ENCODE peak calls at places on chromosomes 2 and 18, in ten cellular contexts. One of them, this sample, is unnamed.

GRCh38 chr2:11771971-11772615 is 25.7 kb downstream of the LPIN1 start:
- DNase-seq in HFFc6: no peak
- DNase-seq in PC-9: no peak
- DNase-seq in endodermal cell: no peak
- DNase-seq in mesothelial cell of epicardium: no peak
- DNase-seq in activated CD4-positive, alpha-beta T cell treated with anti-CD3 and anti-CD28 coated beads, Interleukin-2, amount 50 U/mL, for 48 hours: no peak
- DNase-seq in body of pancreas: no peak
- DNase-seq in HL-60: no peak
- DNase-seq in CD4-positive, alpha-beta memory T cell: no peak
- DNase-seq in left lung: no peak
- DNase-seq in this sample: no peak

GRCh38 chr2:20650412-20650879 is 452 bp downstream of the HS1BP3 start:
- DNase-seq in HFFc6: peak
- DNase-seq in PC-9: no peak
- DNase-seq in endodermal cell: peak
- DNase-seq in mesothelial cell of epicardium: no peak
- DNase-seq in activated CD4-positive, alpha-beta T cell treated with anti-CD3 and anti-CD28 coated beads, Interleukin-2, amount 50 U/mL, for 48 hours: no peak
- DNase-seq in body of pancreas: no peak
- DNase-seq in HL-60: peak
- DNase-seq in CD4-positive, alpha-beta memory T cell: no peak
- DNase-seq in left lung: peak
- DNase-seq in this sample: no peak

GRCh38 chr18:3790702-3791101 is 340.7 kb downstream of the TGIF1 start:
- DNase-seq in HFFc6: no peak
- DNase-seq in PC-9: no peak
- DNase-seq in endodermal cell: no peak
- DNase-seq in mesothelial cell of epicardium: no peak
- DNase-seq in activated CD4-positive, alpha-beta T cell treated with anti-CD3 and anti-CD28 coated beads, Interleukin-2, amount 50 U/mL, for 48 hours: no peak
- DNase-seq in body of pancreas: no peak
- DNase-seq in HL-60: no peak
- DNase-seq in CD4-positive, alpha-beta memory T cell: no peak
- DNase-seq in left lung: no peak
- DNase-seq in this sample: no peak

GRCh38 chr2:136407952-136408318 is 290.0 kb upstream of the CXCR4 start:
- DNase-seq in HFFc6: no peak
- DNase-seq in PC-9: no peak
- DNase-seq in endodermal cell: no peak
- DNase-seq in mesothelial cell of epicardium: no peak
- DNase-seq in activated CD4-positive, alpha-beta T cell treated with anti-CD3 and anti-CD28 coated beads, Interleukin-2, amount 50 U/mL, for 48 hours: no peak
- DNase-seq in body of pancreas: no peak
- DNase-seq in HL-60: no peak
- DNase-seq in CD4-positive, alpha-beta memory T cell: no peak
- DNase-seq in left lung: no peak
- DNase-seq in this sample: no peak

GRCh38 chr2:263022-263738 is 652 bp downstream of the SH3YL1 start:
- DNase-seq in HFFc6: no peak
- DNase-seq in PC-9: no peak
- DNase-seq in endodermal cell: no peak
- DNase-seq in mesothelial cell of epicardium: no peak
- DNase-seq in activated CD4-positive, alpha-beta T cell treated with anti-CD3 and anti-CD28 coated beads, Interleukin-2, amount 50 U/mL, for 48 hours: no peak
- DNase-seq in body of pancreas: no peak
- DNase-seq in HL-60: no peak
- DNase-seq in CD4-positive, alpha-beta memory T cell: peak
- DNase-seq in left lung: peak
- DNase-seq in this sample: peak

GRCh38 chr2:101697794-101698418 is 399 bp downstream of the MAP4K4 start:
- DNase-seq in HFFc6: no peak
- DNase-seq in PC-9: no peak
- DNase-seq in endodermal cell: peak
- DNase-seq in mesothelial cell of epicardium: no peak
- DNase-seq in activated CD4-positive, alpha-beta T cell treated with anti-CD3 and anti-CD28 coated beads, Interleukin-2, amount 50 U/mL, for 48 hours: no peak
- DNase-seq in body of pancreas: peak
- DNase-seq in HL-60: no peak
- DNase-seq in CD4-positive, alpha-beta memory T cell: no peak
- DNase-seq in left lung: peak
- DNase-seq in this sample: no peak

GRCh38 chr2:167052825-167053224 is 164.5 kb downstream of the XIRP2 start:
- DNase-seq in HFFc6: peak
- DNase-seq in PC-9: no peak
- DNase-seq in endodermal cell: no peak
- DNase-seq in mesothelial cell of epicardium: no peak
- DNase-seq in activated CD4-positive, alpha-beta T cell treated with anti-CD3 and anti-CD28 coated beads, Interleukin-2, amount 50 U/mL, for 48 hours: no peak
- DNase-seq in body of pancreas: no peak
- DNase-seq in HL-60: no peak
- DNase-seq in CD4-positive, alpha-beta memory T cell: no peak
- DNase-seq in left lung: no peak
- DNase-seq in this sample: no peak

GRCh38 chr2:131046580-131047274 is 46.5 kb downstream of the FAM168B start:
- DNase-seq in HFFc6: no peak
- DNase-seq in PC-9: no peak
- DNase-seq in endodermal cell: no peak
- DNase-seq in mesothelial cell of epicardium: no peak
- DNase-seq in activated CD4-positive, alpha-beta T cell treated with anti-CD3 and anti-CD28 coated beads, Interleukin-2, amount 50 U/mL, for 48 hours: no peak
- DNase-seq in body of pancreas: no peak
- DNase-seq in HL-60: no peak
- DNase-seq in CD4-positive, alpha-beta memory T cell: no peak
- DNase-seq in left lung: no peak
- DNase-seq in this sample: no peak

GRCh38 chr2:128465246-128466170 is 146.8 kb upstream of the HS6ST1 start:
- DNase-seq in HFFc6: no peak
- DNase-seq in PC-9: no peak
- DNase-seq in endodermal cell: peak
- DNase-seq in mesothelial cell of epicardium: no peak
- DNase-seq in activated CD4-positive, alpha-beta T cell treated with anti-CD3 and anti-CD28 coated beads, Interleukin-2, amount 50 U/mL, for 48 hours: no peak
- DNase-seq in body of pancreas: no peak
- DNase-seq in HL-60: no peak
- DNase-seq in CD4-positive, alpha-beta memory T cell: no peak
- DNase-seq in left lung: no peak
- DNase-seq in this sample: peak

GRCh38 chr2:217875556-217876252 is 127.1 kb downstream of the TNS1 start:
- DNase-seq in HFFc6: peak
- DNase-seq in PC-9: no peak
- DNase-seq in endodermal cell: no peak
- DNase-seq in mesothelial cell of epicardium: no peak
- DNase-seq in activated CD4-positive, alpha-beta T cell treated with anti-CD3 and anti-CD28 coated beads, Interleukin-2, amount 50 U/mL, for 48 hours: no peak
- DNase-seq in body of pancreas: no peak
- DNase-seq in HL-60: no peak
- DNase-seq in CD4-positive, alpha-beta memory T cell: no peak
- DNase-seq in left lung: no peak
- DNase-seq in this sample: no peak

GRCh38 chr2:233544079-233544690 is 22.4 kb downstream of the USP40 start:
- DNase-seq in HFFc6: no peak
- DNase-seq in PC-9: no peak
- DNase-seq in endodermal cell: no peak
- DNase-seq in mesothelial cell of epicardium: no peak
- DNase-seq in activated CD4-positive, alpha-beta T cell treated with anti-CD3 and anti-CD28 coated beads, Interleukin-2, amount 50 U/mL, for 48 hours: no peak
- DNase-seq in body of pancreas: no peak
- DNase-seq in HL-60: no peak
- DNase-seq in CD4-positive, alpha-beta memory T cell: no peak
- DNase-seq in left lung: no peak
- DNase-seq in this sample: no peak

GRCh38 chr18:27042177-27042576 is 142.9 kb downstream of the CHST9 start:
- DNase-seq in HFFc6: no peak
- DNase-seq in PC-9: no peak
- DNase-seq in endodermal cell: no peak
- DNase-seq in mesothelial cell of epicardium: no peak
- DNase-seq in activated CD4-positive, alpha-beta T cell treated with anti-CD3 and anti-CD28 coated beads, Interleukin-2, amount 50 U/mL, for 48 hours: no peak
- DNase-seq in body of pancreas: no peak
- DNase-seq in HL-60: no peak
- DNase-seq in CD4-positive, alpha-beta memory T cell: no peak
- DNase-seq in left lung: no peak
- DNase-seq in this sample: no peak

GRCh38 chr2:17162721-17163120 is 355.5 kb downstream of the RAD51AP2 start:
- DNase-seq in HFFc6: no peak
- DNase-seq in PC-9: no peak
- DNase-seq in endodermal cell: no peak
- DNase-seq in mesothelial cell of epicardium: no peak
- DNase-seq in activated CD4-positive, alpha-beta T cell treated with anti-CD3 and anti-CD28 coated beads, Interleukin-2, amount 50 U/mL, for 48 hours: no peak
- DNase-seq in body of pancreas: no peak
- DNase-seq in HL-60: no peak
- DNase-seq in CD4-positive, alpha-beta memory T cell: no peak
- DNase-seq in left lung: no peak
- DNase-seq in this sample: no peak

This sample was measured in H1.